ENCODE peak calls at places on chromosomes 12 and 14, in ten cellular contexts. K is psoas muscle, A is mucosa of gallbladder, V is left ventricle myocardium inferior, H is amniotic stem cell, I is NCI-H1105 treated with DMSO at 0.1 percent for 48 hours, Q is suprapubic skin, G is activated gamma-delta T cell treated with Interleukin-2 at 50 U/mL for 16 hours, T is astrocyte of the spinal cord, M is brain microvascular endothelial cell. O is an unnamed sample.

GRCh38 chr14:78586681-78587080 is 416.5 kb downstream of the NRXN3 start:
- DNase-seq in K (no peak), A (no peak), V (no peak), H (no peak), I (no peak), Q (no peak), G (no peak), T (no peak), M (no peak), O (no peak)

GRCh38 chr12:124625867-124626675 is 58.7 kb upstream of the NCOR2 start:
- DNase-seq in K (peak; percentile 88), A (peak; percentile 74), V (peak; percentile 89), H (peak; percentile 36), I (no peak), Q (peak; percentile 94), G (no peak), T (peak; percentile 80), M (peak; percentile 69), O (peak; percentile 72)

GRCh38 chr14:100861188-100861936 is 35.4 kb downstream of the MEG3 start:
- DNase-seq in K (no peak), A (no peak), V (peak; percentile 2), H (no peak), I (no peak), Q (no peak), G (no peak), T (peak; percentile 31), M (peak; percentile 8), O (no peak)

GRCh38 chr12:119996417-119996816 is 7.4 kb downstream of the BICDL1 start:
- DNase-seq in K (no peak), A (no peak), V (no peak), H (no peak), I (no peak), Q (no peak), G (no peak), T (no peak), M (no peak), O (no peak)

GRCh38 chr12:108587826-108588225 is 10.1 kb downstream of the TMEM119 start:
- DNase-seq in K (no peak), A (no peak), V (no peak), H (no peak), I (no peak), Q (no peak), G (no peak), T (no peak), M (no peak), O (no peak)

GRCh38 chr12:122079532-122080081 is 1.1 kb downstream of the MLXIP start:
- DNase-seq in K (no peak), A (no peak), V (no peak), H (no peak), I (no peak), Q (peak; percentile 56), G (no peak), T (peak; percentile 12), M (no peak), O (no peak)

GRCh38 chr14:32761381-32761968 is 177.2 kb upstream of the NPAS3 start:
- DNase-seq in K (no peak), A (no peak), V (no peak), H (no peak), I (no peak), Q (no peak), G (no peak), T (peak; percentile 45), M (peak; percentile 63), O (no peak)

GRCh38 chr12:16165506-16165905 is 112.0 kb downstream of the SLC15A5 start:
- DNase-seq in K (peak; percentile 40), A (peak; percentile 26), V (no peak), H (no peak), I (peak; percentile 80), Q (peak; percentile 58), G (no peak), T (peak; percentile 55), M (peak; percentile 64), O (peak; percentile 15)

GRCh38 chr12:21839776-21840175 is 65.3 kb upstream of the KCNJ8 start:
- DNase-seq in K (no peak), A (no peak), V (no peak), H (no peak), I (no peak), Q (no peak), G (no peak), T (no peak), M (no peak), O (no peak)

GRCh38 chr12:104360157-104360556 is 56.6 kb downstream of the EID3 start:
- DNase-seq in K (no peak), A (no peak), V (no peak), H (no peak), I (no peak), Q (no peak), G (no peak), T (no peak), M (peak; percentile 45), O (no peak)

GRCh38 chr14:64711039-64711438 is 6.8 kb downstream of the PLEKHG3 start:
- DNase-seq in K (peak; percentile 29), A (no peak), V (no peak), H (no peak), I (no peak), Q (peak; percentile 71), G (no peak), T (no peak), M (no peak), O (peak; percentile 54)

GRCh38 chr12:91023326-91024004 is 18.7 kb upstream of the EPYC start:
- DNase-seq in K (no peak), A (no peak), V (no peak), H (peak; percentile 70), I (no peak), Q (no peak), G (no peak), T (peak; percentile 88), M (peak; percentile 56), O (no peak)

GRCh38 chr12:1777798-1778197 is 42.6 kb upstream of the LRTM2 start:
- DNase-seq in K (no peak), A (no peak), V (no peak), H (peak; percentile 34), I (no peak), Q (no peak), G (no peak), T (peak; percentile 82), M (peak; percentile 53), O (no peak)

GRCh38 chr12:69671597-69671996 is 27.5 kb downstream of the BEST3 start:
- DNase-seq in K (no peak), A (no peak), V (no peak), H (no peak), I (peak; percentile 23), Q (no peak), G (no peak), T (no peak), M (no peak), O (no peak)

GRCh38 chr14:46574236-46574970 is 77.2 kb downstream of the RPL10L start:
- DNase-seq in K (no peak), A (no peak), V (no peak), H (no peak), I (no peak), Q (no peak), G (no peak), T (peak; percentile 44), M (peak; percentile 79), O (no peak)

GRCh38 chr12:70268972-70269371 is 25.7 kb downstream of the CNOT2 start:
- DNase-seq in K (no peak), A (no peak), V (no peak), H (no peak), I (no peak), Q (no peak), G (no peak), T (no peak), M (no peak), O (no peak)

GRCh38 chr12:30806989-30807694 is 52.4 kb upstream of the CAPRIN2 start:
- DNase-seq in K (no peak), A (peak; percentile 38), V (no peak), H (peak; percentile 65), I (peak; percentile 83), Q (no peak), G (peak; percentile 10), T (peak; percentile 85), M (peak; percentile 68), O (no peak)

GRCh38 chr14:100862277-100862676 is 36.4 kb downstream of the MEG3 start:
- DNase-seq in K (no peak), A (no peak), V (peak; percentile 2), H (no peak), I (no peak), Q (peak; percentile 34), G (no peak), T (no peak), M (no peak), O (no peak)

GRCh38 chr12:6899837-6900519 is 4.6 kb upstream of the LRRC23 start:
- DNase-seq in K (no peak), A (peak; percentile 73), V (peak; percentile 58), H (no peak), I (no peak), Q (peak; percentile 77), G (no peak), T (peak; percentile 79), M (no peak), O (peak; percentile 56)

GRCh38 chr12:75820848-75821578 is 210.6 kb downstream of the PHLDA1 start:
- DNase-seq in K (peak; percentile 56), A (no peak), V (peak; percentile 16), H (no peak), I (no peak), Q (peak; percentile 71), G (no peak), T (peak; percentile 90), M (peak; percentile 53), O (peak; percentile 29)

GRCh38 chr14:79659995-79660975 is 551.0 kb downstream of the DIO2 start:
- DNase-seq in K (no peak), A (no peak), V (no peak), H (no peak), I (no peak), Q (no peak), G (no peak), T (no peak), M (no peak), O (no peak)

GRCh38 chr14:88750945-88751344 is 41.8 kb downstream of the EML5 start:
- DNase-seq in K (no peak), A (no peak), V (no peak), H (no peak), I (no peak), Q (no peak), G (no peak), T (no peak), M (no peak), O (no peak)

GRCh38 chr14:95291859-95292542 is 27.7 kb downstream of the CLMN start:
- DNase-seq in K (peak; percentile 74), A (peak; percentile 51), V (peak; percentile 82), H (no peak), I (peak; percentile 19), Q (peak; percentile 75), G (no peak), T (peak; percentile 73), M (peak; percentile 88), O (peak; percentile 56)

GRCh38 chr14:55438066-55438683 is 2.2 kb downstream of the TBPL2 start:
- DNase-seq in K (no peak), A (no peak), V (no peak), H (no peak), I (peak; percentile 61), Q (no peak), G (no peak), T (peak; percentile 71), M (peak; percentile 58), O (no peak)

GRCh38 chr14:50001999-50002925 is 109.4 kb downstream of the ARF6 start:
- DNase-seq in K (peak; percentile 19), A (peak; percentile 50), V (no peak), H (no peak), I (no peak), Q (peak; percentile 77), G (peak; percentile 67), T (no peak), M (no peak), O (no peak)

GRCh38 chr12:67468549-67469245 is 179.8 kb upstream of the DYRK2 start:
- DNase-seq in K (no peak), A (peak; percentile 51), V (no peak), H (no peak), I (no peak), Q (no peak), G (no peak), T (no peak), M (no peak), O (no peak)

GRCh38 chr12:68435816-68436215 is 103.7 kb upstream of the MDM1 start:
- DNase-seq in K (no peak), A (no peak), V (no peak), H (no peak), I (no peak), Q (no peak), G (no peak), T (peak; percentile 68), M (no peak), O (no peak)

GRCh38 chr14:91985008-91985407 is 37.5 kb upstream of the FBLN5 start:
- DNase-seq in K (no peak), A (no peak), V (no peak), H (no peak), I (no peak), Q (no peak), G (no peak), T (peak; percentile 32), M (peak; percentile 38), O (no peak)

O was measured in uterus.